ENCODE peak calls at places on chromosomes 6 and 20, in ten cellular contexts. P, L, I, B, Y, R, G, C, M and E are unnamed samples.

GRCh38 chr6:73679009-73679408 is 17.0 kb upstream of the CD109 start:
- ATAC-seq in P (no peak), G (no peak), M (peak), B (no peak), Y (peak), C (no peak), R (no peak), L (no peak), I (no peak), E (no peak)

GRCh38 chr20:53736122-53736756 is 142.6 kb upstream of the ZNF217 start:
- ATAC-seq in G (no peak), L (no peak), P (no peak), R (no peak), B (no peak), M (no peak), I (no peak), C (no peak), Y (peak), E (no peak)

GRCh38 chr6:2396856-2397640 is 151.6 kb upstream of the GMDS start:
- ATAC-seq in R (no peak), Y (no peak), P (peak), C (peak), M (no peak), L (no peak), B (no peak), I (no peak), G (no peak), E (no peak)

GRCh38 chr6:80523531-80523970 is 417.1 kb downstream of the BCKDHB start:
- ATAC-seq in I (no peak), Y (peak), L (peak), C (no peak), G (no peak), P (no peak), R (peak), B (no peak), M (peak), E (no peak)

GRCh38 chr20:31915491-31916280 is 36.2 kb downstream of the PDRG1 start:
- ATAC-seq in B (no peak), C (no peak), I (no peak), L (no peak), R (no peak), P (no peak), Y (no peak), M (no peak), G (no peak), E (no peak)

GRCh38 chr6:43759926-43760798 is 9.8 kb upstream of the VEGFA start:
- ATAC-seq in R (peak), Y (no peak), C (no peak), B (no peak), I (no peak), P (no peak), M (no peak), L (no peak), G (no peak), E (no peak)

GRCh38 chr20:34045294-34045693 is 51.6 kb downstream of the RALY start:
- ATAC-seq in Y (peak), B (no peak), G (no peak), L (peak), C (peak), I (no peak), P (peak), M (peak), R (peak), E (no peak)

GRCh38 chr6:36067374-36068011 is 39.9 kb downstream of the MAPK14 start:
- ATAC-seq in B (no peak), P (peak), C (no peak), R (no peak), M (peak), G (no peak), L (no peak), Y (peak), I (peak), E (peak)

GRCh38 chr6:11536795-11537194 is 754 bp upstream of the TMEM170B start:
- ATAC-seq in P (no peak), Y (no peak), M (no peak), R (no peak), C (no peak), I (no peak), L (no peak), G (no peak), B (no peak), E (no peak)

GRCh38 chr6:37056112-37056403 is 50.6 kb downstream of the FGD2 start:
- ATAC-seq in M (no peak), P (no peak), C (no peak), R (no peak), L (no peak), I (no peak), Y (no peak), B (no peak), G (no peak), E (no peak)

GRCh38 chr6:159823953-159824352 is 23.9 kb downstream of the PNLDC1 start:
- ATAC-seq in B (no peak), R (no peak), P (no peak), I (no peak), L (no peak), M (no peak), Y (no peak), C (no peak), G (no peak), E (no peak)

GRCh38 chr6:108650781-108651180 is 90.1 kb downstream of the FOXO3 start:
- ATAC-seq in I (peak), P (no peak), L (no peak), B (no peak), Y (no peak), M (no peak), G (no peak), R (peak), C (no peak), E (no peak)

GRCh38 chr6:21741221-21742109 is 147.9 kb downstream of the SOX4 start:
- ATAC-seq in C (no peak), B (no peak), I (no peak), G (no peak), R (no peak), Y (no peak), L (no peak), P (no peak), M (no peak), E (no peak)

GRCh38 chr6:7200598-7201443 is 93.1 kb downstream of the RREB1 start:
- ATAC-seq in L (no peak), R (peak), P (no peak), B (no peak), I (no peak), G (no peak), M (no peak), C (no peak), Y (no peak), E (no peak)

GRCh38 chr6:130593200-130593599 is 227.4 kb downstream of the TMEM200A start:
- ATAC-seq in I (no peak), M (no peak), G (no peak), L (no peak), Y (no peak), P (no peak), R (no peak), B (no peak), C (no peak), E (no peak)

GRCh38 chr20:51156041-51156795 is 133.3 kb upstream of the KCNG1 start:
- ATAC-seq in L (peak), B (no peak), Y (peak), P (peak), I (no peak), R (no peak), M (peak), C (peak), G (no peak), E (no peak)

GRCh38 chr20:33005132-33005566 is 916 bp upstream of the SUN5 start:
- ATAC-seq in I (no peak), P (no peak), G (no peak), C (no peak), R (no peak), Y (no peak), L (no peak), B (peak), M (no peak), E (no peak)

GRCh38 chr20:59081036-59081435 is 38.5 kb upstream of the PRELID3B start:
- ATAC-seq in B (no peak), Y (no peak), C (no peak), I (no peak), M (no peak), L (no peak), G (no peak), P (no peak), R (no peak), E (no peak)

GRCh38 chr6:126696921-126697693 is 357.2 kb downstream of the CENPW start:
- ATAC-seq in B (no peak), C (no peak), L (no peak), I (no peak), R (peak), G (no peak), Y (no peak), M (no peak), P (no peak), E (no peak)

GRCh38 chr6:83199173-83199864 is 6.2 kb downstream of the RWDD2A start:
- ATAC-seq in P (no peak), L (no peak), M (no peak), I (no peak), C (no peak), Y (no peak), R (no peak), B (peak), G (no peak), E (no peak)

GRCh38 chr6:83127258-83127657 is 59.8 kb downstream of the DOP1A start:
- ATAC-seq in M (no peak), L (no peak), Y (no peak), I (no peak), G (no peak), P (peak), B (no peak), C (no peak), R (no peak), E (no peak)

GRCh38 chr20:37897008-37897548 is 5.8 kb upstream of the VSTM2L start:
- ATAC-seq in M (peak), C (peak), I (no peak), L (no peak), B (no peak), P (no peak), G (no peak), R (peak), Y (peak), E (no peak)

GRCh38 chr20:50015993-50016770 is 33.4 kb downstream of the SNAI1 start:
- ATAC-seq in P (peak), Y (peak), M (peak), B (no peak), L (no peak), I (no peak), R (no peak), C (peak), G (no peak), E (no peak)

GRCh38 chr6:107704377-107705013 is 119.6 kb downstream of the SCML4 start:
- ATAC-seq in M (peak), B (no peak), Y (peak), P (peak), R (peak), G (peak), C (peak), I (peak), L (no peak), E (peak)

GRCh38 chr6:147651249-147652063 is 143.0 kb downstream of the SAMD5 start:
- ATAC-seq in C (peak), P (peak), Y (peak), L (peak), M (peak), I (no peak), G (no peak), R (peak), B (no peak), E (no peak)

GRCh38 chr20:48284837-48285236 is 499.6 kb upstream of the SULF2 start:
- ATAC-seq in B (no peak), R (no peak), I (no peak), P (peak), C (no peak), Y (no peak), G (no peak), M (no peak), L (no peak), E (no peak)

GRCh38 chr20:63255911-63256704 is 1.8 kb upstream of the NKAIN4 start:
- ATAC-seq in C (no peak), L (no peak), I (no peak), Y (no peak), M (no peak), R (no peak), B (no peak), G (no peak), P (no peak), E (no peak)

GRCh38 chr6:31758281-31758680 is 4.2 kb upstream of the SAPCD1 start:
- ATAC-seq in R (no peak), M (no peak), L (no peak), C (no peak), P (no peak), Y (no peak), B (no peak), G (no peak), I (no peak), E (no peak)